ENCODE peak calls at places on chromosome 2, in ten cellular contexts. K is choroid plexus epithelial cell, Q is progenitor cell of endocrine pancreas, V is ovary, M is Caco-2, L is hepatocyte, S is AG09309, R is GM06990, P is GM12865, H is omental fat pad. W is an unnamed sample.

GRCh38 chr2:96771792-96772618 is 11.3 kb downstream of the CNNM4 start:
- DNase-seq in K (no peak), Q (no peak), V (no peak), M (peak; percentile 86), L (peak; percentile 48), S (no peak), R (no peak), P (no peak), H (no peak), W (no peak)

GRCh38 chr2:54775710-54776109 is 52.2 kb downstream of the EML6 start:
- DNase-seq in K (peak; percentile 15), Q (no peak), V (no peak), M (no peak), L (no peak), S (no peak), R (no peak), P (no peak), H (no peak), W (no peak)

GRCh38 chr2:215432759-215433594 is 2.9 kb downstream of the FN1 start:
- DNase-seq in K (peak; percentile 75), Q (no peak), V (no peak), M (no peak), L (no peak), S (no peak), R (no peak), P (no peak), H (no peak), W (peak; percentile 48)

GRCh38 chr2:100793982-100794381 is 26.0 kb upstream of the NPAS2 start:
- DNase-seq in K (no peak), Q (no peak), V (no peak), M (no peak), L (no peak), S (no peak), R (no peak), P (no peak), H (no peak), W (no peak)

GRCh38 chr2:20091305-20091991 is 40.0 kb upstream of the LAPTM4A start:
- DNase-seq in K (peak; percentile 94), Q (no peak), V (peak; percentile 63), M (no peak), L (no peak), S (peak; percentile 86), R (no peak), P (no peak), H (no peak), W (peak; percentile 97)

GRCh38 chr2:21657475-21657874 is 533.7 kb downstream of the TDRD15 start:
- DNase-seq in K (no peak), Q (no peak), V (no peak), M (no peak), L (no peak), S (no peak), R (no peak), P (no peak), H (no peak), W (no peak)

GRCh38 chr2:228613133-228613532 is 431.6 kb upstream of the SPHKAP start:
- DNase-seq in K (peak; percentile 91), Q (no peak), V (no peak), M (no peak), L (peak; percentile 10), S (peak; percentile 73), R (peak; percentile 22), P (peak; percentile 61), H (no peak), W (peak; percentile 100)

GRCh38 chr2:134283701-134284100 is 29.8 kb downstream of the MGAT5 start:
- DNase-seq in K (no peak), Q (no peak), V (no peak), M (no peak), L (no peak), S (no peak), R (no peak), P (no peak), H (no peak), W (no peak)

GRCh38 chr2:135563793-135564192 is 32.5 kb downstream of the R3HDM1 start:
- DNase-seq in K (peak; percentile 27), Q (no peak), V (no peak), M (no peak), L (no peak), S (no peak), R (no peak), P (no peak), H (no peak), W (peak; percentile 66)

GRCh38 chr2:165018207-165018606 is 62.9 kb upstream of the SLC38A11 start:
- DNase-seq in K (peak; percentile 16), Q (no peak), V (no peak), M (no peak), L (no peak), S (no peak), R (no peak), P (no peak), H (no peak), W (no peak)

GRCh38 chr2:29075894-29076700 is 1.8 kb upstream of the PCARE start:
- DNase-seq in K (peak; percentile 59), Q (no peak), V (no peak), M (no peak), L (no peak), S (no peak), R (no peak), P (peak; percentile 14), H (no peak), W (peak; percentile 17)

GRCh38 chr2:100895402-100895801 is 75.5 kb downstream of the NPAS2 start:
- DNase-seq in K (no peak), Q (no peak), V (no peak), M (no peak), L (no peak), S (no peak), R (no peak), P (no peak), H (no peak), W (no peak)

GRCh38 chr2:219297766-219298456 is 11.3 kb downstream of the PTPRN start:
- DNase-seq in K (peak; percentile 17), Q (no peak), V (no peak), M (no peak), L (no peak), S (no peak), R (no peak), P (no peak), H (no peak), W (no peak)
- TF ChIP-seq CTCF in K (peak; percentile 45), Q (no peak), V (no peak), M (no peak), L (no peak), S (peak; percentile 24), R (no peak), P (peak; percentile 11), H (no peak), W (peak; percentile 32)

GRCh38 chr2:137886432-137886831 is 77.8 kb upstream of the HNMT start:
- DNase-seq in K (no peak), Q (no peak), V (no peak), M (peak; percentile 84), L (peak; percentile 57), S (no peak), R (no peak), P (no peak), H (no peak), W (no peak)

GRCh38 chr2:137893145-137893544 is 71.1 kb upstream of the HNMT start:
- DNase-seq in K (no peak), Q (no peak), V (no peak), M (no peak), L (no peak), S (no peak), R (no peak), P (no peak), H (no peak), W (no peak)

GRCh38 chr2:137888845-137889244 is 75.4 kb upstream of the HNMT start:
- DNase-seq in K (peak; percentile 42), Q (peak; percentile 37), V (peak; percentile 44), M (peak; percentile 75), L (peak; percentile 61), S (no peak), R (no peak), P (peak; percentile 32), H (no peak), W (peak; percentile 10)
- TF ChIP-seq CTCF in K (peak; percentile 69), Q (peak; percentile 76), V (no peak), M (peak; percentile 81), L (peak; percentile 65), S (peak; percentile 56), R (peak; percentile 29), P (peak; percentile 29), H (no peak), W (peak; percentile 42)

GRCh38 chr2:202052235-202052634 is 18.6 kb downstream of the FZD7 start:
- DNase-seq in K (no peak), Q (no peak), V (no peak), M (no peak), L (no peak), S (no peak), R (no peak), P (no peak), H (no peak), W (no peak)

GRCh38 chr2:202054716-202055115 is 18.3 kb upstream of the KIAA2012 start:
- DNase-seq in K (no peak), Q (no peak), V (no peak), M (no peak), L (no peak), S (no peak), R (no peak), P (no peak), H (no peak), W (no peak)

GRCh38 chr2:202060218-202060617 is 12.8 kb upstream of the KIAA2012 start:
- DNase-seq in K (no peak), Q (no peak), V (no peak), M (no peak), L (no peak), S (no peak), R (no peak), P (no peak), H (no peak), W (no peak)

GRCh38 chr2:202051499-202052161 is 18.0 kb downstream of the FZD7 start:
- DNase-seq in K (peak; percentile 30), Q (no peak), V (peak; percentile 45), M (no peak), L (peak; percentile 31), S (no peak), R (no peak), P (no peak), H (no peak), W (no peak)

DNA sequence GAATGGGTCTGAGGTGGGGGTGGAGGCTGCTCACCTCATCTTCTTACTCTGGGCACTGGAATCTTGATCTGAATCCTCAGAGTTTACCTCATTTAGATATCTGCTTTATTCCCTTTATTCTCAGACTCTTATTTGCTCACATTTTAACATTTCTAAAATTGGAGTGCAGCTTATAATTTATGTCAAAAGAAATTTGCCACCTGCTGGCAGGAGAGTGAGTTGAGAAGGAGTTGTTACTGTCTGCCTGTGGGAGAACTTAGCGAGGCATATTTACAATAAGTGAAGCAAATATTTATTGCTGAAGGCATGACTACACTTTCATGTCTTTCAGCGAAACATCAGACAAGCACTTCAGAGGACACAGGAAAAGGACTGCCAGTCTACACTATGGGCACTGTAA is 16.4 kb upstream of the KIAA2012 start:
- DNase-seq in K (peak; percentile 65), Q (no peak), V (no peak), M (no peak), L (no peak), S (no peak), R (no peak), P (peak; percentile 25), H (no peak), W (peak; percentile 19)
- TF ChIP-seq CTCF in K (peak; percentile 69), Q (peak; percentile 29), V (no peak), M (peak; percentile 44), L (peak; percentile 42), S (peak; percentile 36), R (peak; percentile 31), P (peak; percentile 25), H (no peak), W (peak; percentile 23)

DNA sequence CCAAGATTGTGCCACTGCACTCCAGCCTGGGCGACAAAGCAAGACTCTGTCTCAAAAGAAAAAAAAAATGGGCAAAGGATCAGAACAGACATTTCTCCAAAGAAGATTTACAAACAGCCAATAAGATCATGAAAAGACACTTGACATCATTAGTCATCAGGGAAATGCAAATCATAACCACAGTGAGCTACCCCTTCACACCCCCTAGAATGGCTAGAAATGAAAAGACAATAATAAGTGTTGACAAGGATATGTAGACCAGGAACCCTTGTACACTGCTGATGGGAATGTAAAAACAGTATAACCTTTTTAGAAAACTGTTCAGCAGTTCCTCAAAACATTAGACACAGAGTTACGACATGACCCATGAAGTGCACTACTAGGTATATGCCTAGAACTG is 18.4 kb upstream of the MTERF4 start:
- DNase-seq in K (no peak), Q (no peak), V (no peak), M (no peak), L (no peak), S (no peak), R (no peak), P (no peak), H (no peak), W (no peak)
- TF ChIP-seq CTCF in K (no peak), Q (no peak), V (no peak), M (no peak), L (no peak), S (no peak), R (no peak), P (no peak), H (no peak), W (no peak)